ENCODE peak calls at places on chromosomes 11 and 22, in nine cellular contexts. G, K, I, X, U, Z, H, J and E are unnamed samples.

GRCh38 chr11:1307998-1308744 is 1.3 kb downstream of the TOLLIP start:
- DNase-seq in K (no peak), X (no peak), G (peak; percentile 55), U (no peak), J (no peak), H (no peak), Z (no peak), I (peak; percentile 53), E (no peak)

GRCh38 chr11:62926669-62927455 is 5.7 kb upstream of the CHRM1 start:
- DNase-seq in H (no peak), K (no peak), X (no peak), G (no peak), I (no peak), U (no peak), Z (no peak), J (no peak), E (no peak)

GRCh38 chr11:117189941-117190544 is 9.1 kb upstream of the TAGLN start:
- DNase-seq in G (no peak), U (no peak), H (no peak), J (no peak), X (no peak), I (no peak), K (no peak), Z (peak; percentile 43), E (no peak)

GRCh38 chr22:39300198-39300830 is 19.1 kb downstream of the RPL3 start:
- DNase-seq in Z (peak; percentile 89), I (no peak), H (peak; percentile 64), K (no peak), G (no peak), J (peak; percentile 49), U (no peak), X (peak; percentile 77), E (no peak)

GRCh38 chr22:26835929-26836528 is 178.6 kb downstream of the MIAT start:
- DNase-seq in I (peak; percentile 36), G (peak; percentile 53), J (peak; percentile 62), K (peak; percentile 30), U (peak; percentile 47), H (peak; percentile 84), X (peak; percentile 60), Z (no peak), E (peak; percentile 39)

GRCh38 chr11:64876835-64877341 is 1.5 kb downstream of the EHD1 start:
- DNase-seq in J (no peak), U (no peak), K (no peak), X (no peak), G (peak; percentile 74), Z (no peak), H (peak; percentile 37), I (peak; percentile 81), E (no peak)

GRCh38 chr11:71250512-71251158 is 1.7 kb downstream of the SHANK2 start:
- DNase-seq in H (no peak), I (peak; percentile 24), U (no peak), K (no peak), Z (no peak), J (no peak), X (no peak), G (no peak), E (no peak)

GRCh38 chr11:115408036-115408911 is 95.9 kb downstream of the CADM1 start:
- DNase-seq in J (no peak), K (no peak), U (no peak), X (no peak), G (no peak), Z (peak; percentile 49), H (no peak), I (no peak), E (no peak)